ENCODE peak calls at places on chromosomes 11 and 22, in six cellular contexts. J is kidney, C is neural progenitor cell, F is mucosa of descending colon, S is RWPE1, Y is GM13976. E is an unnamed sample.

GRCh38 chr22:38419864-38420172 is 35.2 kb downstream of the KCNJ4 start:
- DNase-seq in S (no peak), J (no peak), F (no peak), C (no peak), Y (no peak), E (no peak)

GRCh38 chr11:1260023-1260501 is 37.2 kb downstream of the MUC5B start:
- DNase-seq in C (no peak), J (peak), Y (peak), F (peak), S (peak), E (no peak)

GRCh38 chr11:107545101-107545514 is 20.4 kb downstream of the ALKBH8 start:
- DNase-seq in Y (no peak), S (peak), C (no peak), J (no peak), F (no peak), E (no peak)

GRCh38 chr11:18641677-18642076 is 7.5 kb upstream of the SPTY2D1 start:
- DNase-seq in Y (no peak), C (no peak), F (no peak), S (no peak), J (no peak), E (no peak)

GRCh38 chr11:61369372-61370348 is 7.5 kb downstream of the TMEM138 start:
- DNase-seq in S (peak), Y (no peak), J (peak), C (no peak), F (no peak), E (peak)

GRCh38 chr11:45079943-45080719 is 66.3 kb upstream of the PRDM11 start:
- DNase-seq in S (no peak), F (peak), Y (peak), J (peak), C (no peak), E (no peak)

GRCh38 chr11:62411524-62411923 is 7.3 kb upstream of the SCGB1A1 start:
- DNase-seq in F (no peak), C (no peak), S (no peak), Y (no peak), J (no peak), E (no peak)

GRCh38 chr11:45179686-45180085 is 33.2 kb downstream of the PRDM11 start:
- DNase-seq in J (no peak), C (no peak), S (no peak), F (peak), Y (no peak), E (no peak)

GRCh38 chr11:1368966-1369365 is 20.8 kb upstream of the BRSK2 start:
- DNase-seq in F (no peak), Y (no peak), J (peak), C (no peak), S (no peak), E (no peak)

GRCh38 chr11:19953909-19954308 is 206.4 kb downstream of the DBX1 start:
- DNase-seq in S (peak), J (no peak), F (no peak), C (peak), Y (no peak), E (no peak)

GRCh38 chr11:23897453-23898289 is 599.2 kb upstream of the LUZP2 start:
- DNase-seq in J (no peak), C (no peak), Y (no peak), F (no peak), S (peak), E (no peak)

GRCh38 chr11:75888391-75888790 is 73.4 kb downstream of the UVRAG start:
- DNase-seq in S (no peak), F (no peak), J (no peak), Y (no peak), C (no peak), E (no peak)

GRCh38 chr22:46134111-46134705 is 16.1 kb upstream of the PPARA start:
- DNase-seq in F (no peak), J (peak), Y (no peak), C (no peak), S (no peak), E (no peak)

GRCh38 chr11:67267188-67268035 is 1.1 kb downstream of the GRK2 start:
- DNase-seq in F (peak), Y (no peak), C (no peak), J (peak), S (no peak), E (no peak)

GRCh38 chr11:122032317-122032716 is 83.7 kb downstream of the BLID start:
- DNase-seq in S (no peak), C (no peak), Y (no peak), F (no peak), J (no peak), E (no peak)

GRCh38 chr11:46404476-46405017 is 13.0 kb upstream of the CHRM4 start:
- DNase-seq in S (no peak), J (peak), F (no peak), C (no peak), Y (no peak), E (no peak)

GRCh38 chr11:46658259-46658658 is 40.9 kb downstream of the ATG13 start:
- DNase-seq in Y (no peak), J (no peak), S (no peak), F (no peak), C (no peak), E (no peak)

GRCh38 chr11:68206211-68206610 is 6.9 kb downstream of the KMT5B start:
- DNase-seq in Y (peak), C (peak), J (no peak), S (peak), F (peak), E (peak)

GRCh38 chr11:95499516-95500135 is 268.6 kb upstream of the SESN3 start:
- DNase-seq in Y (no peak), S (peak), C (no peak), J (no peak), F (no peak), E (no peak)

GRCh38 chr22:17781319-17782031 is 7.2 kb upstream of the BID start:
- DNase-seq in J (peak), F (no peak), C (no peak), Y (peak), S (peak), E (peak)

GRCh38 chr11:78586452-78587046 is 11.9 kb upstream of the NARS2 start:
- DNase-seq in Y (peak), C (no peak), F (no peak), S (no peak), J (no peak), E (peak)

GRCh38 chr11:57900315-57900714 is 123.4 kb upstream of the OR9Q1 start:
- DNase-seq in J (no peak), Y (no peak), F (peak), S (peak), C (no peak), E (no peak)

GRCh38 chr11:73331138-73331916 is 23.3 kb downstream of the ARHGEF17 start:
- DNase-seq in F (no peak), J (peak), S (no peak), Y (no peak), C (peak), E (no peak)

GRCh38 chr11:59358595-59358994 is at the start of gene OR5AN1:
- DNase-seq in Y (no peak), C (no peak), S (no peak), F (no peak), J (no peak), E (no peak)

GRCh38 chr22:25051983-25052710 is 99.6 kb downstream of the KIAA1671 start:
- DNase-seq in F (peak), C (no peak), Y (no peak), S (no peak), J (no peak), E (no peak)

GRCh38 chr11:70454197-70454767 is 56.0 kb downstream of the CTTN start:
- DNase-seq in F (no peak), Y (no peak), C (no peak), S (no peak), J (no peak), E (peak)

GRCh38 chr11:123547180-123547579 is 107.2 kb downstream of the SCN3B start:
- DNase-seq in C (no peak), Y (peak), F (no peak), J (no peak), S (no peak), E (peak)

GRCh38 chr11:64880240-64881001 is 2.0 kb upstream of the EHD1 start:
- DNase-seq in F (no peak), S (no peak), J (peak), Y (no peak), C (no peak), E (no peak)

GRCh38 chr11:1714908-1715885 is 18.2 kb downstream of the KRTAP5-6 start:
- DNase-seq in C (no peak), Y (no peak), J (no peak), F (no peak), S (no peak), E (no peak)

GRCh38 chr11:70024036-70024772 is 53.9 kb upstream of the ANO1 start:
- DNase-seq in J (no peak), Y (no peak), F (no peak), C (no peak), S (no peak), E (no peak)

GRCh38 chr11:129451524-129451923 is 75.9 kb downstream of the BARX2 start:
- DNase-seq in F (no peak), S (peak), C (no peak), J (no peak), Y (no peak), E (no peak)

GRCh38 chr11:2482745-2483144 is 37.9 kb downstream of the KCNQ1 start:
- DNase-seq in C (no peak), F (no peak), J (no peak), Y (no peak), S (no peak), E (peak)

DNA sequence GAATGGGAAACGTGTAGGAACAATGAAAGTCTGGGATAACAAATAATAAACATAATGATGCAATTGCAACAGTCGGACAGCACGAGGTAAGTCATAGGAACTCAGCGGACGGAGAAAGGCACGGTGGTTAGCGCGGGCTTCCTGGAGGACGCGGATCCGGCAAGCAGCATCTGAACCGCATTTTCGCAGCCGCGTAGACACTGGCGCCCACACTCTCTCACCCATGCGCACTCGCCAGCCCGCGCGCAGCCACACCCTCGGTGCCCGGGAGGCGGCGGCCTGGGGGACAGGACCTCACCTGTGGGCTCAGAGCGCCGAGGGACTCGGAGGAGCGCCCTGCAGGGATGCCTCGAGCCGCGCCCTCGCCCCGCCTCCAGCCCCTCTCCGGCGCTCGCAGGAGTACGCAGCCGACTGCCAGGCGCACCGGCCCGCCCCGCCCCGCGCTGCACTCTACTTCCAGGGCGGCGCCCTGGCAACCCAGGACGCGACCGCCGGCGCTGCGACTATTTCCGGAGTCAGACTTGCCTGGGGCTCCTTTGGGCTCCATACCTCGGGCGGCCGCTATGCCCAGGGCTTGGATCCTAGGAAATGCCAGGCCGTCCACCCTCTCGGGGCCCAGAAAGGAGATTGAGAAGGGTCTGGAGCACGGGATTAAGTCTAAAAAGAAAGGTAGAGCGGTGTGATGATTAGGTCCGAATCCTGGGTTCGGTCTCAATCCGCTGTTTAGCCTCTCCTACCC is at the start of gene TTLL1:
- DNase-seq in C (peak), S (peak), J (peak), Y (peak), F (peak), E (peak)
- TF ChIP-seq CTCF in C (no peak), S (no peak), J (no peak), Y (no peak), F (no peak), E (no peak)

GRCh38 chr11:6894097-6894496 is 1.8 kb upstream of the OR2D2 start:
- DNase-seq in F (no peak), S (no peak), J (no peak), Y (no peak), C (no peak), E (no peak)
- TF ChIP-seq CTCF in F (no peak), S (no peak), J (no peak), Y (no peak), C (peak), E (no peak)

GRCh38 chr11:31915867-31916266 is 104.7 kb upstream of the PAX6 start:
- DNase-seq in S (no peak), F (no peak), C (no peak), J (no peak), Y (no peak), E (no peak)
- TF ChIP-seq CTCF in S (no peak), F (no peak), C (no peak), J (no peak), Y (no peak), E (no peak)

GRCh38 chr11:29518389-29519174 is 498.2 kb downstream of the KCNA4 start:
- DNase-seq in C (peak), J (no peak), Y (no peak), S (no peak), F (no peak), E (no peak)
- TF ChIP-seq CTCF in C (peak), J (no peak), Y (no peak), S (no peak), F (no peak), E (peak)

DNA sequence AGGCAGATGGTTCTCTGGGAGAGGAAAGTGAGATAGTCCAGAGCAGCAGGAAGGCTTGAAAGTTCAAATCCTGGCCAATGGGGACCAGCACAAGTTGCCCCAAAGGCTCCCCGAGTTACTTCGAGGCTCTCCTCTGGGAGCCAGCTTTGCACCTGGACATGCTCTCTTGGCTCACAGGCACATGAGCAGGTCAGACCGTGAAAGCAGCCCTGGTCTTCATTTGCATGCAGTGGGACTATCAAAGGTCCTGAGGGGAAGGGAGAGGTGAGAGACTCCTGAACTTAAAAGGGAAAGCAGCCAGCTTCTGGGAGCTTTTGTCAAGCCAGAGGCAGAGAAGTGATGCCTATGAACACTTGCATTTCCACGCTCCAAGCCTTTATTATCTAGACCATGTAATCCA is 100.1 kb downstream of the NTM start:
- DNase-seq in S (no peak), Y (no peak), F (no peak), C (no peak), J (no peak), E (no peak)
- TF ChIP-seq CTCF in S (no peak), Y (no peak), F (no peak), C (no peak), J (no peak), E (no peak)

GRCh38 chr22:31399211-31400022 is at the start of gene DRG1:
- DNase-seq in J (peak), S (peak), F (peak), C (peak), Y (peak), E (peak)
- TF ChIP-seq CTCF in J (no peak), S (no peak), F (no peak), C (no peak), Y (no peak), E (no peak)

GRCh38 chr11:71931245-71931602 is 2.4 kb downstream of the RNF121 start:
- DNase-seq in J (no peak), C (no peak), Y (no peak), S (no peak), F (no peak), E (peak)

GRCh38 chr11:71933141-71933933 is 4.5 kb downstream of the RNF121 start:
- DNase-seq in C (no peak), F (no peak), S (no peak), J (no peak), Y (no peak), E (no peak)

GRCh38 chr11:71935338-71935925 is 6.6 kb downstream of the RNF121 start:
- DNase-seq in Y (no peak), S (no peak), J (no peak), F (no peak), C (no peak), E (no peak)

GRCh38 chr11:71936825-71937224 is 8.0 kb downstream of the RNF121 start:
- DNase-seq in S (no peak), J (no peak), F (no peak), C (no peak), Y (no peak), E (no peak)

DNA sequence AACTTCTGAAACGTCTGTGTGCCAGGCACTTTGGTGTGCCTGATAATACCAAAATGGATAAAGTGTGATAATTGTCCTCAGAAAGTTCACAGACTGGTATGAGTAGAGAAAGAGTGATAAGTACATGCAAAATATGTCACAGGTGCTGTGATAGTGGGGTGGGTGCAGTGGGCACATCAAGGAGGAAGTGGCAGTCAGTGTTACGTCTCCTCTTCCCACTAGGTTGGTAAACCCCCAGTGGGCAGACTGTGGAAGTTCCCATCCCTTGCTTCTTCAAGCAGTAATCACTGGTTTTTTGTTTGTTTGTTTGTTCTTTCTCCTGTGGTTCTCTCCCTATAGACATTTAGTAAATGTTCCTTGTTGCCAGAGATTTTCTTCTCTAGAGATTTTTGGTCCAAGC is 5.4 kb downstream of the RNF121 start:
- DNase-seq in C (no peak), F (no peak), J (no peak), S (no peak), Y (no peak), E (no peak)
- TF ChIP-seq CTCF in C (no peak), F (no peak), J (no peak), S (no peak), Y (no peak), E (no peak)

GRCh38 chr22:50236731-50237409 is 8.0 kb downstream of the TUBGCP6 start:
- DNase-seq in S (no peak), C (peak), J (peak), Y (no peak), F (no peak), E (no peak)
- TF ChIP-seq CTCF in S (peak), C (peak), J (peak), Y (peak), F (no peak), E (peak)

GRCh38 chr11:117083011-117083940 is 15.0 kb downstream of the SIK3 start:
- DNase-seq in F (no peak), Y (no peak), S (no peak), C (peak), J (no peak), E (no peak)

GRCh38 chr11:117080370-117080769 is 17.9 kb downstream of the SIK3 start:
- DNase-seq in F (no peak), J (no peak), C (no peak), Y (no peak), S (no peak), E (no peak)

GRCh38 chr11:117084992-117085391 is 13.2 kb downstream of the SIK3 start:
- DNase-seq in Y (no peak), C (no peak), S (no peak), J (no peak), F (no peak), E (no peak)

GRCh38 chr11:117076941-117077659 is 21.1 kb downstream of the SIK3 start:
- DNase-seq in Y (no peak), J (no peak), S (no peak), C (no peak), F (no peak), E (no peak)

DNA sequence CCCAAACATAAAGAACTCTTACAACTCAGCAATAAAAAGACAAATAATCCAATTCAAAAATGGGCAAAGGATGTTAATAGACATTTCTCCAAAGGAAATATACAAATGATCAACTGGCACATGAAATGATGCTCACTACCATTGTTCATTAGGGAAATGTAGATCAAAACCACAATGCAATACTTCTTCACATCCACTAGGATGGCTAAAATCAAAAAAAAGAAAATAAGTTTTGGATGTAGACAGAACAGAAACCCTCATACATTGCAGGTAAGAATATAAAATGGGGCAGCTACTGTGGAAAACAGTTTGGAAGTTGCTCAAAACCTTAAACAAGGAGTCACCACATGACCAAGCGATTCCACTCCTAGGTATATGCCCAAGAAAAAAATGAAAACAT is 16.3 kb downstream of the SIK3 start:
- DNase-seq in Y (no peak), S (no peak), F (no peak), C (no peak), J (no peak), E (no peak)
- TF ChIP-seq CTCF in Y (no peak), S (no peak), F (no peak), C (peak), J (no peak), E (no peak)